ENCODE peak calls at places on chromosomes 16 and 17, in eight cellular contexts. W is epithelial cell of proximal tubule, M is heart right ventricle, V is SK-N-SH, U is tibial artery, K is psoas muscle, C is ascending aorta, E is ovary. Z is an unnamed sample.

GRCh38 chr17:38417210-38417951 is 10.9 kb upstream of the ARHGAP23 start:
- DNase-seq in W (no peak), M (no peak), V (no peak), U (no peak), K (no peak), C (no peak), E (no peak), Z (no peak)

GRCh38 chr17:1331708-1332107 is 52.2 kb downstream of the TRARG1 start:
- DNase-seq in W (no peak), M (peak), V (no peak), U (no peak), K (no peak), C (no peak), E (no peak), Z (no peak)

GRCh38 chr16:82653550-82654511 is 27.1 kb downstream of the CDH13 start:
- DNase-seq in W (peak), M (no peak), V (no peak), U (no peak), K (no peak), C (no peak), E (no peak), Z (peak)

GRCh38 chr16:49467540-49468372 is 94.2 kb downstream of the C16orf78 start:
- DNase-seq in W (no peak), M (no peak), V (no peak), U (no peak), K (peak), C (no peak), E (no peak), Z (no peak)

GRCh38 chr16:85057212-85057889 is 29.8 kb downstream of the KIAA0513 start:
- DNase-seq in W (no peak), M (no peak), V (no peak), U (no peak), K (no peak), C (no peak), E (no peak), Z (no peak)

GRCh38 chr17:7846765-7847661 is 7.9 kb upstream of the TMEM88 start:
- DNase-seq in W (no peak), M (no peak), V (no peak), U (no peak), K (peak), C (no peak), E (peak), Z (peak)

GRCh38 chr17:29250666-29251065 is 4.0 kb downstream of the CRYBA1 start:
- DNase-seq in W (no peak), M (no peak), V (no peak), U (no peak), K (no peak), C (no peak), E (no peak), Z (no peak)

GRCh38 chr17:41054025-41054424 is 1.0 kb downstream of the KRTAP2-2 start:
- DNase-seq in W (no peak), M (no peak), V (no peak), U (no peak), K (no peak), C (no peak), E (no peak), Z (no peak)

GRCh38 chr17:49086649-49087048 is 45.9 kb upstream of the B4GALNT2 start:
- DNase-seq in W (no peak), M (no peak), V (no peak), U (no peak), K (no peak), C (no peak), E (no peak), Z (no peak)

GRCh38 chr17:16377804-16378400 is 3.0 kb upstream of the UBB start:
- DNase-seq in W (no peak), M (no peak), V (no peak), U (no peak), K (peak), C (no peak), E (no peak), Z (no peak)

GRCh38 chr16:89805136-89805905 is 11.1 kb downstream of the FANCA start:
- DNase-seq in W (no peak), M (no peak), V (no peak), U (no peak), K (no peak), C (no peak), E (no peak), Z (no peak)

GRCh38 chr17:66492080-66492479 is 189.7 kb downstream of the PRKCA start:
- DNase-seq in W (no peak), M (no peak), V (peak), U (no peak), K (no peak), C (no peak), E (no peak), Z (no peak)

GRCh38 chr17:50213026-50214015 is 11.9 kb upstream of the COL1A1 start:
- DNase-seq in W (no peak), M (no peak), V (peak), U (peak), K (no peak), C (no peak), E (no peak), Z (no peak)

GRCh38 chr17:71455219-71455618 is 665.6 kb upstream of the SOX9 start:
- DNase-seq in W (no peak), M (no peak), V (no peak), U (no peak), K (no peak), C (no peak), E (no peak), Z (no peak)

GRCh38 chr16:9372934-9373890 is 281.8 kb downstream of the HAPSTR1 start:
- DNase-seq in W (no peak), M (no peak), V (no peak), U (no peak), K (no peak), C (no peak), E (no peak), Z (no peak)

GRCh38 chr17:62756198-62756597 is 51.9 kb downstream of the MARCHF10 start:
- DNase-seq in W (no peak), M (no peak), V (no peak), U (no peak), K (no peak), C (no peak), E (no peak), Z (no peak)

GRCh38 chr16:12771341-12771798 is 32.3 kb downstream of the CPPED1 start:
- DNase-seq in W (peak), M (no peak), V (no peak), U (no peak), K (no peak), C (no peak), E (no peak), Z (no peak)

GRCh38 chr17:69540356-69540755 is 125.9 kb downstream of the MAP2K6 start:
- DNase-seq in W (no peak), M (no peak), V (no peak), U (no peak), K (no peak), C (no peak), E (no peak), Z (no peak)

GRCh38 chr17:2070241-2071023 is 15.5 kb downstream of the HIC1 start:
- DNase-seq in W (no peak), M (no peak), V (no peak), U (no peak), K (no peak), C (no peak), E (peak), Z (no peak)

GRCh38 chr16:82936941-82937551 is 310.3 kb downstream of the CDH13 start:
- DNase-seq in W (peak), M (no peak), V (no peak), U (no peak), K (no peak), C (no peak), E (no peak), Z (no peak)

GRCh38 chr17:2475056-2475455 is 36.6 kb downstream of the METTL16 start:
- DNase-seq in W (no peak), M (no peak), V (no peak), U (no peak), K (no peak), C (no peak), E (no peak), Z (no peak)

GRCh38 chr17:74961657-74962360 is 10.8 kb downstream of the HID1 start:
- DNase-seq in W (peak), M (peak), V (peak), U (peak), K (peak), C (no peak), E (peak), Z (peak)

GRCh38 chr16:59114790-59115189 is 380.7 kb upstream of the GOT2 start:
- DNase-seq in W (no peak), M (no peak), V (no peak), U (no peak), K (no peak), C (no peak), E (no peak), Z (no peak)

GRCh38 chr16:27547134-27547533 is 2.6 kb downstream of the GTF3C1 start:
- DNase-seq in W (no peak), M (no peak), V (no peak), U (no peak), K (no peak), C (no peak), E (no peak), Z (no peak)

GRCh38 chr17:44402564-44403172 is 13.2 kb upstream of the ITGA2B start:
- DNase-seq in W (no peak), M (no peak), V (no peak), U (no peak), K (no peak), C (no peak), E (no peak), Z (no peak)

GRCh38 chr16:12458051-12458450 is 345.6 kb downstream of the CPPED1 start:
- DNase-seq in W (no peak), M (no peak), V (no peak), U (no peak), K (no peak), C (no peak), E (no peak), Z (no peak)

GRCh38 chr17:40340880-40341807 is 23.4 kb downstream of the GJD3 start:
- DNase-seq in W (no peak), M (peak), V (peak), U (peak), K (peak), C (peak), E (peak), Z (peak)

GRCh38 chr17:38727661-38728220 is 2.4 kb upstream of the CISD3 start:
- DNase-seq in W (no peak), M (no peak), V (no peak), U (no peak), K (no peak), C (no peak), E (no peak), Z (no peak)

GRCh38 chr16:4390266-4391260 is 18.9 kb downstream of the VASN start:
- DNase-seq in W (no peak), M (no peak), V (no peak), U (no peak), K (no peak), C (no peak), E (no peak), Z (no peak)

GRCh38 chr16:88406096-88407041 is 23.6 kb downstream of the ZNF469 start:
- DNase-seq in W (no peak), M (no peak), V (peak), U (no peak), K (no peak), C (no peak), E (no peak), Z (no peak)
- TF ChIP-seq CTCF in W (no peak), M (no peak), V (no peak), U (no peak), K (no peak), C (peak), E (no peak), Z (no peak)

GRCh38 chr17:81557276-81558114 is 5.3 kb upstream of the FAAP100 start:
- DNase-seq in W (no peak), M (no peak), V (no peak), U (no peak), K (no peak), C (no peak), E (no peak), Z (no peak)

GRCh38 chr17:81558115-81558468 is 5.9 kb upstream of the FAAP100 start:
- DNase-seq in W (no peak), M (no peak), V (no peak), U (no peak), K (no peak), C (no peak), E (no peak), Z (no peak)

GRCh38 chr17:81561494-81561885 is 9.3 kb upstream of the FAAP100 start:
- DNase-seq in W (no peak), M (no peak), V (no peak), U (no peak), K (no peak), C (no peak), E (no peak), Z (no peak)

GRCh38 chr17:81556863-81557262 is 4.7 kb upstream of the FAAP100 start:
- DNase-seq in W (no peak), M (no peak), V (no peak), U (no peak), K (peak), C (no peak), E (no peak), Z (no peak)

DNA sequence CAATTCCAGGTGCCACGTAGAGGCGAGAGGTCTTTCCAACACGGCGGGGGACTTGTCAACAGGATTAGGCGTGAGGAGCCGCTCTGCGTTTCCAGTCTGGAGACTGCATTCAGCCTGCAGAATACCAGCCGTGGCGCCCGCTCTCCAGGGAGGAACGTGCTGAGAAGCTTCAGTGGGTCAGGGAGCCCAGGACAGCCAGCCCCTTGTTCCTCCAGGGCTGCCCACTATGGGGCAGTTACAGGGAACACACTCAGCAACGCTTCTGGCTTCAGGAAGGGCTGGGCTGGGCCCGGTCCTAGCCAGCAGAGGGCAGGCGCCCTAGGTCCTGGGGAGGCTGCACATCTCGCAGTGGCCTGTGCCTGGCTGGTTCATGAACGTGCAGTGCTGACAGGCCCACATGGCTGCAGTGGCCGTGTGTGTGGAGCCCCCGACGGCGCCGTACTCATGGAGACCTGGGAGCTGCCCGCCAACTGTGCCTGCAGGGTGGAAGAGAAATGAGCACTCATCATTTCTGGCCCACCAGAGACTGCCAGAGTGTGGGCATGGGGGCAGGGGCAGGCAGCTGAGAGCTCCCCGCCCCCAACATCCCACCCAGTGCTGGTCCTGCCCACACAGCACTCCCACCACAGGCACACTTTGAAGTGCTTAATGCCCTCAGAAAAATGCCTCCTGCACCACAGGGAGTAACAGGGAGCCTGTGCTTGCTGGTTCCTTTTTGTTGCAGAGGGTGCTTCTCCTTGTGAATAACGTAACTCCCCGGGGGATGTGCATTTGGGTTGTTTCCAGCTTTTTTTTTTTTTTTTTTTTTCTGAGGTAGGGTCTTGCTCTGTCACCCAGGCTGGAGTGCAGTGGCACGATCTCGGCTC is 7.0 kb upstream of the FAAP100 start:
- DNase-seq in W (no peak), M (no peak), V (no peak), U (no peak), K (peak), C (no peak), E (no peak), Z (no peak)
- TF ChIP-seq CTCF in W (peak), M (no peak), V (peak), U (no peak), K (no peak), C (peak), E (no peak), Z (no peak)

DNA sequence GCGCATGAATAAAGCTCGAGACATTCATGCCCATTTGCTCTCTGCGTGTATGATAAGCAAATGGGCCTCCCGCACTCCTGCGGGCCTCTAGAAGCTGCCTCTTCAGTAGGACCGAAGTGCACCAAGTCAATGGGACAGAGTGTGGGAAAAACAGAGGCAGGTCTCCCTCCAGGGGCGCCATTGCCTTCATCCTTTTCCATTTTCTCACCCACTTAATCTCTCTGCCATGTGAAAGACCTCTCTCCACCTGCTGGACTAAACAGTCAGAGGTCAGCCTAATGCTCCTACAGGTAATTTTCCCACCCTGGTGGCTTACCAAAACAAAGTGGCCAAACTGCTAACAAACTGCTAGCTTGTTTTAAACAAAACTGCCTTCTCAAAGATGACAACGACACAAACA is 210.9 kb downstream of the ZFHX3 start:
- DNase-seq in W (no peak), M (no peak), V (no peak), U (no peak), K (no peak), C (no peak), E (no peak), Z (no peak)
- TF ChIP-seq CTCF in W (peak), M (no peak), V (no peak), U (no peak), K (no peak), C (no peak), E (no peak), Z (no peak)

DNA sequence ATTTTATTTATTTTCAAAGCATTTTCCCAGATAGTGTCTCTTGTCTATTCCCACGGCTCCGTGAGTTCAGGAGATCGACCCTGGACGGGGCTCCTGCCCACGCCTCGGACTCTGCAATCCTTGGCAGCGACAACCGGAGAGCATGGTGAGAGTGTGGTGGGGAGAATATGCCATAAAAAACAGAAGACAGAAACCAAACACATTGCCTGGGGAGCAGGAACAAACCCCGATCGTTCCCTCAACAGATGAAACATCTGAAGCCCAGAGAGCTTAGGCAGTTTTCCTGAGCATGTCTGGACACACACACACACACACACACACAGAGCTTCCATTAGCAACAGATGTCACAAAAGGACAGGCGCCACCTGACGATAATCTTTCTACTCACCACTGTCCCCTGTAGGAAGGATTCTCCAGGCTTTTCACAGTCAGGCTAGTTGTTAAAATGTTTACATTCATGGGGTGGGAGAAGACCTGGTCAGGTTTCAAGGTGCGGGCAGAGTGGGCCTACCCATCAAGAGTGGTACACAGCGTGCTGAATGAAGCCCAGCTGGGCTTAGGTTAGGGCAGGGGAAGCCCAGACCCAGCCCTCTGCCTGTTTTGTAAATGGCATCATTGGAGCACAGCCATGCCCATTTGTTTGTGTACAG is 230.4 kb upstream of the TNRC6C start:
- DNase-seq in W (no peak), M (peak), V (peak), U (peak), K (peak), C (no peak), E (no peak), Z (no peak)
- TF ChIP-seq CTCF in W (no peak), M (peak), V (no peak), U (no peak), K (peak), C (peak), E (no peak), Z (peak)

GRCh38 chr16:1781758-1782407 is 488 bp downstream of the SPSB3 start:
- DNase-seq in W (no peak), M (no peak), V (peak), U (no peak), K (peak), C (no peak), E (peak), Z (no peak)
- TF ChIP-seq CTCF in W (peak), M (no peak), V (no peak), U (peak), K (no peak), C (no peak), E (no peak), Z (peak)

GRCh38 chr16:62249069-62249468 is 212.8 kb upstream of the CDH8 start:
- DNase-seq in W (no peak), M (no peak), V (no peak), U (no peak), K (no peak), C (no peak), E (no peak), Z (no peak)
- TF ChIP-seq CTCF in W (no peak), M (no peak), V (no peak), U (no peak), K (no peak), C (no peak), E (no peak), Z (no peak)

DNA sequence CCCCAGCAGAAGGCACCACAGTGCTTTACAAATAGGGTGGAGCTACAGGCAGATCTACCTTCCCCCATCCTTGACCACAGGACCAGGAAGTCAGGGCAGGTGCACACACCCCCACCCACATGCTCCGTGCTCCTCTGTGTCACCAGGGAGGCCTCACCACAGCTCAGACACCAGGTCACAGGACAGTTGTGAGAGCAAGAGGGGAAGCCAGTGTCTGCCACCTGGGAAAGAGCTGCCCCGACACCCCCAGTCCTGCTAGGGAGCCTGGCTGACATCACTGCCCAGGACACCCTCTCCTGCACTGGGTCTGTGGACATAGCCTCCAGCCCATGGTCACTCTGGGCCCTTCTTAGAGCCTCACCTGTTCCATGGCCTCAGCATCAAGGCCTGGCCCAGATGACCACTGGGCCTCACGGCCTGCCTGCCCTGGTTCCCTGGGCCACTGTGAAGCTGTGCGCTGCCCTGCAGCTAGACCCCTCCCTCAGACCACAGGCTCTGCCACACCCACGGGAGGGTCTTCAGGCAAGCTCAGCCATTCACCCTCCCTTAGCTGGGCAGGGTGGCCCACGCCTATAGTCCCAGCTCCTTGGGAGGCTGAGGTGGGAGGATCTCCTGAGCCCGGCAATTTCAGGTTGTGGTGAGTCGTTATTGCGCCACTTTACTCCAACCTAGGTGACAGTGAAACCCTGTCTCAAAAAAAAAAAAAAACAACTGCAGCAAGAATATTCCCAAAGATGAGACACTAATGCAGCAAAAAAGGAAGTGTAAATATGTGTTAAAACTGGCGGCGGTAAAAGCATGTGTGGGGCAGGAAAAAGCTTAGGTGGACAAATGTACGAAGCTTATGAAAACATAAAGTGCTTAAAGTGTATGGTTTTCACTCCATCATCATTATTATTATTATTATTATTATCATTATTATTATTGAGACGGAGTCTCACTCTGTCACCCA is 14.2 kb downstream of the POLR3K start:
- DNase-seq in W (no peak), M (no peak), V (no peak), U (no peak), K (no peak), C (no peak), E (no peak), Z (peak)
- TF ChIP-seq CTCF in W (no peak), M (no peak), V (no peak), U (no peak), K (no peak), C (no peak), E (no peak), Z (no peak)

Z was measured in breast epithelium.